ENCODE peak calls at places on chromosomes 1 and 21, in four cellular contexts. Q is AG04449; L is PC-3; Z is CD8-positive, alpha-beta T cell. T is an unnamed sample.

GRCh38 chr1:51019811-51020210 is 49.8 kb downstream of the CDKN2C start:
- DNase-seq in L (no peak), Z (no peak), Q (no peak), T (no peak)

GRCh38 chr21:34671891-34672290 is 3.1 kb downstream of the CLIC6 start:
- DNase-seq in Q (no peak), L (no peak), Z (no peak), T (no peak)

GRCh38 chr1:217770895-217771294 is 139.8 kb downstream of the SPATA17 start:
- DNase-seq in Q (no peak), Z (no peak), L (no peak), T (no peak)

GRCh38 chr1:181112071-181112929 is 23.8 kb downstream of the IER5 start:
- DNase-seq in Q (peak), Z (no peak), L (peak), T (no peak)

GRCh38 chr1:20430355-20431290 is 55.4 kb downstream of the CAMK2N1 start:
- DNase-seq in Q (no peak), Z (peak), L (peak), T (no peak)

GRCh38 chr1:224054611-224055010 is 59.3 kb upstream of the FBXO28 start:
- DNase-seq in Z (no peak), L (no peak), Q (no peak), T (no peak)

GRCh38 chr1:25197982-25198681 is 34.2 kb downstream of the SYF2 start:
- DNase-seq in L (peak), Q (no peak), Z (no peak), T (no peak)

GRCh38 chr1:44355582-44356305 is 687 bp upstream of the ERI3 start:
- DNase-seq in L (no peak), Z (no peak), Q (no peak), T (no peak)

GRCh38 chr1:4510276-4510691 is 144.1 kb upstream of the AJAP1 start:
- DNase-seq in L (no peak), Z (no peak), Q (no peak), T (no peak)

GRCh38 chr21:30408782-30409494 is 13.1 kb downstream of the KRTAP13-1 start:
- DNase-seq in L (peak), Q (no peak), Z (no peak), T (no peak)

GRCh38 chr21:17250651-17251294 is 262.1 kb upstream of the CXADR start:
- DNase-seq in Q (no peak), L (peak), Z (no peak), T (no peak)

GRCh38 chr1:178962853-178963810 is 62.6 kb upstream of the FAM20B start:
- DNase-seq in Q (no peak), Z (no peak), L (no peak), T (no peak)

GRCh38 chr1:40411294-40411693 is 37.8 kb downstream of the SMAP2 start:
- DNase-seq in Q (no peak), L (no peak), Z (no peak), T (no peak)

GRCh38 chr1:26164036-26164927 is 4.5 kb downstream of the C1orf232 start:
- DNase-seq in L (peak), Q (no peak), Z (peak), T (no peak)

GRCh38 chr1:2548068-2548589 is 8.0 kb upstream of the TNFRSF14 start:
- DNase-seq in Q (no peak), L (peak), Z (peak), T (no peak)
- H3K4me3 ChIP-seq in Q (no peak), L (peak), Z (peak), T (peak)

DNA sequence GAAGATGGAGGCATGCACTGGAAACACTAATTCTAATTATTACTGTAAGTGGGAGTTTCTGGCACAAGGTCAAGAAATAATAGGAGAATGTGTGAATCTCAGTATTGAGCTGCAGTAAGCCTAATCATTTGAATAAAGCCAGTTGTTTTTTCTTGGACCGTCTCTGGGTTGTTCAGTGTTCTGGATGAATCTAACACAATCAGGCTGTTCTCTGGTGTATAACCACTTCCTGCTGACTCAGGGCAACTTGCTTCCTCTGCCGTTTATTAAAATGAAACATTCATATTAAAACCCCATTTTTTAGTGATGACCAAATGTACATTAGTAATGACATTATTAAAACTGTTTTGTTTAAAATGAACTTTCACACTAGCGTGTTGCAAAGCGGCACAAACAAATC is 273.1 kb upstream of the SNX7 start:
- DNase-seq in L (peak), Z (no peak), Q (peak), T (no peak)
- H3K4me3 ChIP-seq in L (peak), Z (no peak), Q (no peak), T (no peak)

DNA sequence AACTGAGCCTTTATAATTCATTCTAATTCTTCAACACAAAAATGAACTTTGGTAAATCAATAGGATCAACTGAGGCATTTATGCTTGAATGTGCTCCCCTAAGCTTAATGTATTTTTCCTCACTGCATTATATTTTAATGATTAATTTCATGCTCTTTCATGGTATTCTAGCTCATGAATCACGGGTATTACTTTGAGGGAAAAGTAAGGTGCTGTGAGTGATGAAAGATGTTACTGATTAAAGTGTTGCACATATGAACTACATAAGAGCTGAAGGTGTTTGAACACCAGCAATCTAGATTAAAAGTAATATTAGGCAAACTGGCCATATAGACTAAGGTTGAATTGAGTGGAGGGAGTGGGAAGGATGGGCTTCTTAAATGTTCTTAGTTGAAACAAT is 1.9 kb downstream of the DPYD start:
- DNase-seq in Z (no peak), L (no peak), Q (no peak), T (no peak)
- H3K4me3 ChIP-seq in Z (no peak), L (peak), Q (peak), T (peak)

GRCh38 chr1:202644219-202645096 is 65.8 kb downstream of the SYT2 start:
- DNase-seq in L (no peak), Q (no peak), Z (no peak), T (no peak)
- H3K4me3 ChIP-seq in L (no peak), Q (no peak), Z (no peak), T (no peak)

GRCh38 chr21:42525676-42526378 is 12.2 kb downstream of the SLC37A1 start:
- DNase-seq in L (no peak), Z (no peak), Q (no peak), T (no peak)
- H3K4me3 ChIP-seq in L (no peak), Z (no peak), Q (no peak), T (no peak)

GRCh38 chr1:160171352-160171751 is 19.0 kb upstream of the CASQ1 start:
- DNase-seq in L (peak), Z (no peak), Q (no peak), T (no peak)
- H3K4me3 ChIP-seq in L (no peak), Z (no peak), Q (no peak), T (no peak)

DNA sequence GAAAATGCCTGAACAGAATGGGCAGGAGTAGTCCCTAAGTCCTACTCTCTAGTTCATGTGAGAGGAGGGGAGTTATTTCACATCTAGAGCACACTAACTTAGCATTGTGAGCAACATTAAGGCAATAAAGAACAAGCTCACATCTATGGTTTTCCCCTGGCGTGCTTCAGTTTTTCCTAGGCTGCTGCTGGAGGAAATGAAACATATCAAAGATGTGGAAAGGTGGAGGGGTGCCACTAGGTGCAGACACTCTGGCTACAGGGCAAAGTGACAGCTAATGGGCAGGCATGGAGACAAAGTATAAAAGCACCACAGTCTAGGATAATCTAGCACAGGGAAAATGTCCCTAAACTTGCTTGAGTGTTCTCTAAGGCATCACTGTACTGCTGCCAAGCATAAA is 82.2 kb downstream of the TPR start:
- DNase-seq in L (no peak), Q (no peak), Z (no peak), T (no peak)
- H3K4me3 ChIP-seq in L (no peak), Q (no peak), Z (no peak), T (no peak)

GRCh38 chr1:170200161-170200560 is 54.4 kb downstream of the NTMT2 start:
- DNase-seq in Q (no peak), L (no peak), Z (no peak), T (no peak)

GRCh38 chr1:170198090-170198489 is 52.3 kb downstream of the NTMT2 start:
- DNase-seq in Z (no peak), L (no peak), Q (no peak), T (no peak)

GRCh38 chr1:170194451-170194850 is 48.7 kb downstream of the NTMT2 start:
- DNase-seq in Q (no peak), Z (no peak), L (no peak), T (no peak)

GRCh38 chr1:170198584-170198983 is 52.8 kb downstream of the NTMT2 start:
- DNase-seq in L (no peak), Q (no peak), Z (no peak), T (no peak)

GRCh38 chr1:170196490-170196889 is 50.7 kb downstream of the NTMT2 start:
- DNase-seq in L (no peak), Q (no peak), Z (no peak), T (no peak)
- H3K4me3 ChIP-seq in L (no peak), Q (no peak), Z (no peak), T (no peak)

DNA sequence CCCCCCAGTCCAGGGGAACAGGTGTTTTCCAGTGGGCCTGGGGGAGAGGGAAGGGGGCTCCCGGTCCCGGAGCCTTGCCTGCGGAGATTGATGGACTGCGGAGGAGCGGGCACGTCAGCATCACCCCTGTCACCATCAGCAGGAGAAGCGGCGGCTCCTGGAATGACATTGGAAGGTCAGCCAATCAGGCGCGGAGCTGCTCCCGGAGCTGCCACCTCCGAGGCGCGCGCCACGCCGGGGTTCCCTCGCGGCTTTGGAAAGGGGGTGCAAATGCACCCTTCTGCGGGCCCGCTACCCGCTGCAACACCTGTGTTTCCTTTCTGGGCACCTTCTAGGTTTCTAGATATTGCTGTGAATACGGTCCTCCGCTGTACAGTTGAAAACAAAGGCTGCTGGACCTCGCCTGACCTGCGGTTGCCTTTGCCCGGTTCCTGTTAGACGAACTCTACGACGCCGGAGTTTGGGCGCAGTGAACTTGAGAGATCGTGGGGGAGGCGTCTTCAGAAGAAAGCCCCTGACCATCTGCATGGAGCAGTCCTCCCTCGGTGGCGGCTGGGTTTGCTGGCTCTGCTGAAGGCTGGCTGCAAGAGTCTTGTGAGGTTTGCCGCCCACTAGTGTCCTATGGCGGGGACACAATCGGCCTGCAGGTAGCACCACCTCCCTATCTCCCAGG is 5.3 kb downstream of the DSCAM start:
- DNase-seq in Z (no peak), L (peak), Q (no peak), T (no peak)
- H3K4me3 ChIP-seq in Z (no peak), L (peak), Q (peak), T (no peak)

DNA sequence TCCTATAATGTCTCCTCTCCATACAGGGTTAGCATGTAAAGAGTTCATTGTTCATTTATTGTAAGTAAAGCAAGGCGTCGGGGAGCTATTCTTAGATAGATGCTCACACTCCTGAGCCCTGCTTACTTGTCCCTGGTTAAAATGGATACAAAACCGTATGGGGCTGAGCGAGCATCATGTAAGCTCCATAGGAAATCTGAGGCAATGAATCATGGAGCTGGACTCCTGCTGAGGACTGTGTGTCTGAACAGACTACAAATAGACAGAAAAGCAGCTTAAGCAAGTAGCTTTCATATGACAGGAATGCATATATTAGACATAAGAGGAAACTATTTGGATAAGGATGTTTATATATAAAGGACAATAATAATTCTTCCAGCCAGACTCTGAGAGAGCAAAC is 604.9 kb upstream of the PTBP2 start:
- DNase-seq in Z (no peak), L (no peak), Q (no peak), T (no peak)
- H3K4me3 ChIP-seq in Z (no peak), L (no peak), Q (no peak), T (no peak)